ENCODE peak calls at places on chromosome 6, in seven cellular contexts. J, N, L, B, V, X and Z are unnamed samples.

GRCh38 chr6:12060780-12061619 is 48.9 kb downstream of the HIVEP1 start:
- DNase-seq in X (peak), N (no peak), B (peak), V (peak), L (no peak), J (peak), Z (peak)

GRCh38 chr6:63634630-63635029 is 972 bp upstream of the PHF3 start:
- DNase-seq in N (no peak), J (no peak), V (peak), B (peak), L (no peak), X (no peak), Z (no peak)

GRCh38 chr6:145070791-145071190 is 664.5 kb downstream of the EPM2A start:
- DNase-seq in X (no peak), J (no peak), V (no peak), B (no peak), N (no peak), L (peak), Z (no peak)

GRCh38 chr6:14059791-14060436 is 57.7 kb upstream of the CD83 start:
- DNase-seq in N (peak), X (no peak), V (no peak), L (peak), J (no peak), B (no peak), Z (no peak)

GRCh38 chr6:29887330-29887818 is 55.0 kb upstream of the HLA-A start:
- DNase-seq in B (peak), X (peak), N (no peak), L (no peak), J (peak), V (peak), Z (no peak)

GRCh38 chr6:166275714-166276166 is 32.5 kb downstream of the PRR18 start:
- DNase-seq in J (peak), B (peak), X (peak), V (peak), L (peak), N (peak), Z (peak)

GRCh38 chr6:33504486-33504885 is 50.1 kb downstream of the ZBTB9 start:
- DNase-seq in J (no peak), B (no peak), V (no peak), N (no peak), X (no peak), L (no peak), Z (no peak)

GRCh38 chr6:3230275-3231212 is 3.1 kb upstream of the TUBB2B start:
- DNase-seq in X (peak), L (no peak), V (no peak), N (peak), B (peak), J (peak), Z (peak)

GRCh38 chr6:117976030-117976651 is 69.1 kb downstream of the SLC35F1 start:
- DNase-seq in V (peak), J (peak), B (peak), N (peak), X (no peak), L (peak), Z (peak)

GRCh38 chr6:44327096-44327495 is 13.9 kb upstream of the AARS2 start:
- DNase-seq in N (no peak), V (no peak), X (no peak), L (no peak), J (no peak), B (no peak), Z (no peak)

GRCh38 chr6:144957236-144957937 is 672.3 kb downstream of the UTRN start:
- DNase-seq in J (no peak), V (no peak), X (no peak), N (no peak), L (no peak), B (no peak), Z (no peak)

GRCh38 chr6:29230666-29231065 is 60.0 kb downstream of the OR2J2 start:
- DNase-seq in V (no peak), N (no peak), B (no peak), X (no peak), J (no peak), L (no peak), Z (no peak)

GRCh38 chr6:168060521-168060931 is 18.5 kb downstream of the FRMD1 start:
- DNase-seq in L (peak), N (no peak), V (no peak), B (peak), X (peak), J (peak), Z (peak)

GRCh38 chr6:1916334-1916985 is 306.7 kb downstream of the FOXC1 start:
- DNase-seq in J (no peak), N (peak), B (no peak), V (no peak), X (no peak), L (peak), Z (no peak)

GRCh38 chr6:156028310-156029131 is 572.9 kb upstream of the NOX3 start:
- DNase-seq in X (no peak), B (no peak), V (no peak), N (no peak), J (no peak), L (peak), Z (no peak)

GRCh38 chr6:56649053-56649769 is 6.5 kb upstream of the DST start:
- DNase-seq in N (no peak), V (no peak), X (no peak), B (no peak), J (no peak), L (no peak), Z (no peak)

GRCh38 chr6:135182120-135182992 is 1.2 kb downstream of the MYB start:
- DNase-seq in V (no peak), X (peak), B (peak), J (peak), L (peak), N (peak), Z (peak)

GRCh38 chr6:166567813-166568212 is 18.7 kb downstream of the RAMACL start:
- DNase-seq in N (no peak), X (no peak), V (no peak), L (no peak), J (no peak), B (no peak), Z (no peak)

GRCh38 chr6:21935561-21936028 is 342.0 kb downstream of the SOX4 start:
- DNase-seq in N (peak), V (peak), L (no peak), B (peak), X (peak), J (no peak), Z (no peak)

GRCh38 chr6:122180132-122180531 is 219.3 kb upstream of the HSF2 start:
- DNase-seq in N (no peak), V (no peak), L (no peak), B (no peak), X (no peak), J (no peak), Z (no peak)

GRCh38 chr6:16337280-16337975 is 99.0 kb downstream of the GMPR start:
- DNase-seq in N (no peak), J (no peak), L (no peak), B (peak), X (peak), V (no peak), Z (no peak)

GRCh38 chr6:18792832-18793231 is 405.7 kb downstream of the RNF144B start:
- DNase-seq in V (no peak), L (no peak), N (no peak), X (no peak), B (no peak), J (no peak), Z (no peak)

GRCh38 chr6:36616888-36617521 is 22.8 kb downstream of the SRSF3 start:
- DNase-seq in V (no peak), X (peak), L (peak), B (no peak), N (no peak), J (no peak), Z (no peak)

GRCh38 chr6:35663447-35664235 is 25.1 kb downstream of the FKBP5 start:
- DNase-seq in B (peak), J (no peak), N (no peak), V (no peak), X (no peak), L (peak), Z (no peak)

GRCh38 chr6:43129434-43130194 is 41.5 kb upstream of the SRF start:
- DNase-seq in B (peak), J (no peak), V (peak), N (peak), X (peak), L (peak), Z (peak)

GRCh38 chr6:101393291-101394251 is at the start of gene GRIK2:
- DNase-seq in J (peak), X (peak), L (no peak), B (peak), N (peak), V (no peak), Z (peak)